ENCODE peak calls at places on chromosomes 6 and 20, in six cellular contexts. Y is small intestine, O is aorta, V is endodermal cell, H is tibial nerve, E is colonic mucosa. W is an unnamed sample.

GRCh38 chr6:65649392-65649791 is 57.6 kb downstream of the EYS start:
- DNase-seq in Y (no peak), O (no peak), V (no peak), H (no peak), E (no peak), W (no peak)

GRCh38 chr6:36947570-36948351 is 6.8 kb upstream of the PI16 start:
- DNase-seq in Y (no peak), O (peak), V (peak), H (no peak), E (no peak), W (no peak)

GRCh38 chr6:105608711-105609374 is 206.0 kb upstream of the PREP start:
- DNase-seq in Y (no peak), O (no peak), V (no peak), H (no peak), E (peak), W (no peak)

GRCh38 chr6:11393713-11394627 is 143.6 kb upstream of the TMEM170B start:
- DNase-seq in Y (no peak), O (no peak), V (no peak), H (no peak), E (no peak), W (no peak)

GRCh38 chr6:14968056-14968643 is 277.7 kb upstream of the JARID2 start:
- DNase-seq in Y (peak), O (no peak), V (no peak), H (no peak), E (no peak), W (no peak)

GRCh38 chr20:40305303-40305702 is 383.7 kb downstream of the MAFB start:
- DNase-seq in Y (no peak), O (no peak), V (no peak), H (no peak), E (no peak), W (no peak)

GRCh38 chr6:90484392-90484791 is 102.5 kb downstream of the MAP3K7 start:
- DNase-seq in Y (no peak), O (no peak), V (peak), H (no peak), E (no peak), W (no peak)

GRCh38 chr6:119233327-119233984 is 116.1 kb downstream of the MAN1A1 start:
- DNase-seq in Y (peak), O (no peak), V (no peak), H (no peak), E (no peak), W (no peak)

GRCh38 chr20:45972500-45973183 is 639 bp upstream of the ZNF335 start:
- DNase-seq in Y (peak), O (peak), V (no peak), H (no peak), E (no peak), W (no peak)

DNA sequence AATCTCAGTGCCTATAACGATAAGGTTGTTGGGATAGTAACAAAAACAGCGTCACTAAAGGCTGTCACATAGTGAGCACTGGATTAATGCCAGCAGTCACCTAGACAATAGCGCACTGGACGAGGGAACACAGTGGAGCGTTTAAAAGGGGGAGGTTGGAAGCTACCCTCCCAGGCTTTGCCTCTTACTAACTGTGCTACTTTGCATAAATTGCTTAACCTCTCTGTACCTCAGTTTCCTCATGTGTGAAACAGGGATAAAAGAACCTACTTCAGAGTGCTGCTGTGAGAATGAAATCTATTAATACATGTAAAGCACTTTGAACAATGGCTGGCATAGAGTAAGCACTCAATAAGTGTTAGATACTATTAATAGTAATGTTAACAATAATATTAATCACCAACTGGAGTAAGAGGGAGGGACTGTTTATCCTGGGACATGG is 10.5 kb downstream of the BCL2L1 start:
- DNase-seq in Y (peak), O (no peak), V (no peak), H (no peak), E (peak), W (peak)
- H3K4me3 ChIP-seq in Y (no peak), O (no peak), V (peak), H (no peak), E (no peak), W (no peak)

GRCh38 chr20:50129662-50130345 is 16.9 kb upstream of the UBE2V1 start:
- DNase-seq in Y (no peak), O (no peak), V (peak), H (no peak), E (no peak), W (no peak)

GRCh38 chr20:50130995-50131394 is 18.0 kb upstream of the UBE2V1 start:
- DNase-seq in Y (no peak), O (no peak), V (no peak), H (no peak), E (no peak), W (no peak)

GRCh38 chr20:50128520-50128905 is 15.6 kb upstream of the UBE2V1 start:
- DNase-seq in Y (no peak), O (no peak), V (no peak), H (no peak), E (no peak), W (no peak)

GRCh38 chr20:50127587-50128519 is 14.9 kb upstream of the UBE2V1 start:
- DNase-seq in Y (no peak), O (no peak), V (no peak), H (no peak), E (no peak), W (no peak)

GRCh38 chr20:50130346-50130703 is 17.4 kb upstream of the UBE2V1 start:
- DNase-seq in Y (no peak), O (no peak), V (no peak), H (no peak), E (no peak), W (no peak)
- H3K4me3 ChIP-seq in Y (no peak), O (no peak), V (no peak), H (no peak), E (no peak), W (no peak)

DNA sequence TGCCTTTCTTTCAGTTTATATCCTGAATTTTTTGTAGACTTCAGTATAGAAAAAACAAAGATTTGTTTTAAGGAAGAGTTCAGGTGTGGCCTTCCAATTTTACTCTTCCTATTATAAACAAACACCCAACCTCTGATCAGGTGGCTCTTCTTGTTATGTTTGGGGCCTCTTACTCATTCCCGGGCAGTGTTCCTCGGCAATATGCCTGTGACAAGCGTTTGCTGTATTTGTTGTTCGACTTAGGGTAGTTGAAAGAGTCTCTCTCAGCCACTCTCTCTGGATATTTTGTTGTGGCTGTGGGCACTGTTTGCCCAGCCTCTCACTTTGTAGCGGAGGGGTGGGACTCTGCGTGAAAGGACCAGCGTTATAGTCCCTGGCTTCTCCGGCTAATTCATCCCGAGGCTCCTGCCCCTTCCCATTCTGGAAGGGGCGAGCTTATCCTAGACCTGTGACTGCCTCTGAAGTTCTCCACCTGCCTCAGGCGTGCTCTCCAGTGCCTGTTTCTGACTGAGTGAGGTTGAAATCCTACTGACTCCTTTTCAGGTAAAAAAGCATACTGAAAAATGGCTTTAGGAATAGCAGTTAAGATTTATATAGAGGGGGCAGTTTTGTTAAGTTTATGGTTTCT is 97.4 kb downstream of the PLCB4 start:
- DNase-seq in Y (no peak), O (no peak), V (no peak), H (no peak), E (no peak), W (no peak)
- H3K4me3 ChIP-seq in Y (no peak), O (no peak), V (no peak), H (no peak), E (no peak), W (no peak)

GRCh38 chr6:28880894-28881780 is 42.6 kb downstream of the TRIM27 start:
- DNase-seq in Y (peak), O (peak), V (peak), H (peak), E (peak), W (peak)

GRCh38 chr6:28884423-28885148 is 39.2 kb downstream of the TRIM27 start:
- DNase-seq in Y (peak), O (no peak), V (no peak), H (no peak), E (no peak), W (no peak)

GRCh38 chr6:28888097-28888496 is 35.7 kb downstream of the TRIM27 start:
- DNase-seq in Y (no peak), O (no peak), V (no peak), H (no peak), E (no peak), W (no peak)

GRCh38 chr6:28880519-28880893 is 43.3 kb downstream of the TRIM27 start:
- DNase-seq in Y (no peak), O (no peak), V (no peak), H (no peak), E (no peak), W (no peak)

DNA sequence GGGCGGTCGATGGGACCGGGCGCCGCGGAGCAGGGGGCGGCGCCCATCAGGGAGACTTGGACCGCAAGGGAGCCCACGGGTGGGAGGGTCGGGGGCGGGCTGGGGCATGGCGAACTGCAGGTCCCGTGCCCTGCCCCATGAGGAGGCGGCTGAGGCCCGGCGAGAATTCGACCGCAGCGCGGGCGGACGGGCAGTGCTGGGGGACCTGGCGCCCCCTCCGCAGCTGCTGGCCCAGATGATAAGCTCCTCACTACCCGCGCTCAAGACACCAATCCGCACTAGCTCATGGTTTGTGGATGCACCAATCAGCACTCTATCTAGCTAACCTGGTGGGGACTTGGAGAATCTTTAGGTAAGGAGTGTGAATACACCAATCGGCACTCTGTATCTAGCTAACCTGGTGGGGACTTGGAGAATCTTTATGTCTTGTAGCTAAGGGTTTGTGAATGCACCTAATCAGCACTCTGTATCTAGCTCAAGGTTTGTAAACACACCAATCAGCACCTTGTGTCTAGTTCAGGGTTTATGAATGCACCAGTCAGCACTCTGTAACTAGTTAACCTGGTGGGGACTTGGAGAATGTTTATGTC is 38.5 kb downstream of the TRIM27 start:
- DNase-seq in Y (no peak), O (no peak), V (no peak), H (no peak), E (no peak), W (no peak)
- H3K4me3 ChIP-seq in Y (no peak), O (no peak), V (no peak), H (no peak), E (no peak), W (no peak)

GRCh38 chr6:132399376-132400074 is 1.8 kb downstream of the MOXD1 start:
- DNase-seq in Y (no peak), O (no peak), V (no peak), H (no peak), E (no peak), W (no peak)
- H3K4me3 ChIP-seq in Y (no peak), O (no peak), V (no peak), H (peak), E (no peak), W (no peak)

DNA sequence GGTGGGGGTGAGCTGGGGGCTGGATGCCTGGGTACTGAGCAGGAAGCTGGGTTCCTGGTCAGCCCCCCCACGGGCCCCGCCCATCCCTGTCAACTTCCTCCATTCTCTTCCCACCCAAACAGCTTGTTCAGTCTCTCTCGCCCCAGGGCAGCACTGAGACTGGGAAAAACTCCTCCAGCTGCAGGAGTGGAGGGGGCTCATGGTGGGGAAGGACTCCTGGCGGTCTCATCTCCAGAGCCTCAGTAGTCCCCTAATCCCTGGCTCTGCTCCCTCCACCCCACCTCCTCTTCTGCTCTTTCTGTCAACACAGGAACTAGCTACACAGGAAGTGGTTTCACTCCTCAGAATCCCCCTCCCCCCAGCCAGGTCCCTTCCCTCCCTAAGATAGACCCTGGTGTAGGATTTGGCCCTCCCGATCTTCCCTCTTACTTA is at the start of gene GPSM3:
- DNase-seq in Y (peak), O (no peak), V (peak), H (no peak), E (peak), W (no peak)
- H3K4me3 ChIP-seq in Y (peak), O (no peak), V (no peak), H (peak), E (peak), W (peak)

GRCh38 chr6:137949686-137950390 is 82.8 kb downstream of the TNFAIP3 start:
- DNase-seq in Y (peak), O (no peak), V (no peak), H (no peak), E (no peak), W (no peak)
- H3K4me3 ChIP-seq in Y (no peak), O (no peak), V (no peak), H (no peak), E (no peak), W (no peak)

GRCh38 chr6:43053545-43054205 is at the start of gene CUL7:
- DNase-seq in Y (peak), O (peak), V (peak), H (peak), E (peak), W (peak)
- H3K4me3 ChIP-seq in Y (peak), O (peak), V (peak), H (peak), E (peak), W (peak)